ENCODE peak calls at places on chromosomes 3 and 15, in seven cellular contexts. V is stimulated activated CD4-positive, alpha-beta T cell treated with anti-CD3 and anti-CD28 coated beads, Interleukin-1b, Interleukin-23, amount 100 ng/mL, for 24 hours; B is activated CD8-positive, alpha-beta memory T cell treated with anti-CD3 and anti-CD28 coated beads, Interleukin-2, amount 10 ng/mL, durations not matched to agents 7 days and 5 days; L is activated T-cell treated with anti-CD3 and anti-CD28 coated beads, Interleukin-2, amount 50 U/mL, for 72 hours; R is smooth muscle cell of the brain vasculature; H is GM12878; N is ureter. X is an unnamed sample.

GRCh38 chr3:10366681-10367101 is 45.8 kb upstream of the SEC13 start:
- DNase-seq in L (peak; percentile 47), N (no peak), R (peak; percentile 96), V (peak; percentile 5), B (no peak), H (no peak), X (peak; percentile 96)

GRCh38 chr3:98731138-98731537 is 32.0 kb upstream of the ST3GAL6 start:
- DNase-seq in V (no peak), B (no peak), L (no peak), R (no peak), H (no peak), N (no peak), X (no peak)

GRCh38 chr15:100786139-100786531 is 93.5 kb upstream of the ALDH1A3 start:
- DNase-seq in L (no peak), N (peak; percentile 9), B (no peak), R (no peak), V (no peak), H (no peak), X (no peak)

GRCh38 chr15:68874788-68875187 is 54.1 kb upstream of the ANP32A start:
- DNase-seq in N (no peak), H (no peak), L (no peak), V (no peak), B (no peak), R (no peak), X (no peak)

GRCh38 chr3:161863775-161864174 is 367.2 kb downstream of the OTOL1 start:
- DNase-seq in N (no peak), B (no peak), R (no peak), L (no peak), V (no peak), H (no peak), X (no peak)

GRCh38 chr15:88089019-88089603 is 167.4 kb downstream of the NTRK3 start:
- DNase-seq in V (no peak), B (no peak), H (no peak), L (no peak), R (no peak), N (no peak), X (no peak)

GRCh38 chr3:81908596-81908995 is 147.2 kb upstream of the GBE1 start:
- DNase-seq in H (no peak), R (no peak), L (no peak), B (no peak), N (no peak), V (no peak), X (no peak)

GRCh38 chr3:149547413-149547812 is 72.9 kb downstream of the TM4SF4 start:
- DNase-seq in H (no peak), N (peak; percentile 71), V (no peak), B (no peak), L (no peak), R (no peak), X (no peak)

GRCh38 chr3:188950832-188951489 is 220.8 kb upstream of the TPRG1 start:
- DNase-seq in B (peak; percentile 55), V (no peak), N (peak; percentile 90), H (no peak), R (peak; percentile 95), L (peak; percentile 63), X (peak; percentile 90)

GRCh38 chr15:34987182-34987488 is 952 bp downstream of the ZNF770 start:
- DNase-seq in R (no peak), B (no peak), L (no peak), H (no peak), V (no peak), N (no peak), X (no peak)

GRCh38 chr15:71599404-71600225 is 210.7 kb upstream of the NR2E3 start:
- DNase-seq in N (no peak), L (no peak), R (no peak), B (no peak), V (no peak), H (no peak), X (no peak)

GRCh38 chr3:177197041-177197933 is at the start of gene TBL1XR1:
- DNase-seq in L (peak; percentile 89), N (peak; percentile 94), H (no peak), V (peak; percentile 50), R (peak; percentile 86), B (peak; percentile 91), X (peak; percentile 95)

GRCh38 chr15:96703087-96703486 is 372.6 kb downstream of the NR2F2 start:
- DNase-seq in H (no peak), R (no peak), N (no peak), L (no peak), V (no peak), B (no peak), X (no peak)

GRCh38 chr3:66200147-66200546 is 20.7 kb upstream of the SLC25A26 start:
- DNase-seq in N (no peak), L (no peak), B (no peak), H (no peak), V (no peak), R (no peak), X (no peak)

GRCh38 chr15:45719490-45719889 is 84.7 kb downstream of the SQOR start:
- DNase-seq in L (no peak), V (no peak), B (no peak), H (no peak), R (no peak), N (no peak), X (no peak)

GRCh38 chr3:45507820-45508317 is 86.7 kb upstream of the LIMD1 start:
- DNase-seq in H (no peak), V (no peak), R (peak; percentile 50), B (no peak), L (no peak), N (no peak), X (peak; percentile 50)

GRCh38 chr3:16113704-16114103 is 60.8 kb upstream of the GALNT15 start:
- DNase-seq in B (no peak), V (no peak), L (no peak), R (no peak), N (no peak), H (no peak), X (no peak)

GRCh38 chr3:13002398-13003124 is 70.7 kb downstream of the IQSEC1 start:
- DNase-seq in N (no peak), V (no peak), L (no peak), B (no peak), R (no peak), H (peak; percentile 89), X (peak; percentile 35)

GRCh38 chr3:23756206-23756840 is 49.4 kb upstream of the UBE2E1 start:
- DNase-seq in N (no peak), B (no peak), H (no peak), L (no peak), V (no peak), R (no peak), X (no peak)

X was measured in H4.